ENCODE peak calls at places on chromosomes 11 and 22, in five cellular contexts. M is heart right ventricle, J is tibial nerve, Z is tibial artery, X is colonic mucosa. H is an unnamed sample.

GRCh38 chr22:17264321-17265052 is 45.3 kb upstream of the ADA2 start:
- DNase-seq in M (peak; percentile 57), J (no peak), Z (no peak), X (no peak), H (no peak)

GRCh38 chr11:120512727-120513435 is 1.3 kb downstream of the GRIK4 start:
- DNase-seq in M (no peak), J (no peak), Z (peak; percentile 58), X (no peak), H (no peak)

GRCh38 chr22:47957649-47958048 is 1195.2 kb downstream of the TBC1D22A start:
- DNase-seq in M (no peak), J (no peak), Z (no peak), X (no peak), H (no peak)

GRCh38 chr22:18095101-18095805 is 15.4 kb upstream of the TUBA8 start:
- DNase-seq in M (no peak), J (no peak), Z (no peak), X (no peak), H (no peak)

GRCh38 chr11:97259884-97260283 is 870.1 kb downstream of the JRKL start:
- DNase-seq in M (no peak), J (no peak), Z (no peak), X (no peak), H (no peak)

GRCh38 chr22:48101704-48102103 is 1339.3 kb downstream of the TBC1D22A start:
- DNase-seq in M (no peak), J (no peak), Z (no peak), X (no peak), H (no peak)

GRCh38 chr22:37079668-37080171 is 28.2 kb downstream of the KCTD17 start:
- DNase-seq in M (peak; percentile 16), J (no peak), Z (no peak), X (no peak), H (peak; percentile 70)

GRCh38 chr22:32771761-32772160 is 29.7 kb upstream of the TIMP3 start:
- DNase-seq in M (no peak), J (no peak), Z (no peak), X (no peak), H (no peak)

GRCh38 chr11:16154715-16155396 is 201.5 kb downstream of the SOX6 start:
- DNase-seq in M (no peak), J (no peak), Z (no peak), X (no peak), H (no peak)

GRCh38 chr11:61983419-61983818 is 16.0 kb upstream of the FTH1 start:
- DNase-seq in M (no peak), J (no peak), Z (peak; percentile 4), X (no peak), H (no peak)

GRCh38 chr22:27662359-27663030 is 139.1 kb downstream of the MN1 start:
- DNase-seq in M (peak; percentile 83), J (no peak), Z (peak; percentile 88), X (peak; percentile 46), H (no peak)

GRCh38 chr11:119982517-119983239 is 155.2 kb downstream of the TRIM29 start:
- DNase-seq in M (no peak), J (no peak), Z (no peak), X (no peak), H (no peak)

GRCh38 chr22:22460060-22460459 is 48.5 kb downstream of the ZNF280B start:
- DNase-seq in M (no peak), J (no peak), Z (no peak), X (no peak), H (no peak)

GRCh38 chr11:120744016-120744994 is 232.8 kb downstream of the GRIK4 start:
- DNase-seq in M (no peak), J (no peak), Z (no peak), X (no peak), H (no peak)

GRCh38 chr11:82756765-82757650 is 23.3 kb upstream of the FAM181B start:
- DNase-seq in M (no peak), J (no peak), Z (no peak), X (no peak), H (no peak)

GRCh38 chr11:125313271-125314222 is 149.0 kb downstream of the PKNOX2 start:
- DNase-seq in M (peak; percentile 36), J (no peak), Z (no peak), X (no peak), H (no peak)

GRCh38 chr11:20158597-20159257 is 1.5 kb downstream of the DBX1 start:
- DNase-seq in M (peak; percentile 57), J (no peak), Z (no peak), X (no peak), H (no peak)

GRCh38 chr11:78583889-78584288 is 9.2 kb upstream of the NARS2 start:
- DNase-seq in M (no peak), J (no peak), Z (no peak), X (no peak), H (no peak)

GRCh38 chr22:19596680-19597398 is 72.6 kb upstream of the CLDN5 start:
- DNase-seq in M (no peak), J (no peak), Z (no peak), X (no peak), H (no peak)

GRCh38 chr11:126434950-126435335 is 79.5 kb downstream of the ST3GAL4 start:
- DNase-seq in M (no peak), J (no peak), Z (no peak), X (no peak), H (no peak)

GRCh38 chr11:9748361-9748970 is 84.6 kb downstream of the SWAP70 start:
- DNase-seq in M (peak; percentile 63), J (no peak), Z (peak; percentile 81), X (peak; percentile 55), H (peak; percentile 20)

GRCh38 chr22:31248965-31249940 is 37.2 kb downstream of the LIMK2 start:
- DNase-seq in M (no peak), J (no peak), Z (no peak), X (no peak), H (no peak)

GRCh38 chr11:44992181-44992582 is 41.5 kb upstream of the TP53I11 start:
- DNase-seq in M (no peak), J (no peak), Z (no peak), X (no peak), H (no peak)

GRCh38 chr22:24728790-24729637 is 45.5 kb downstream of the PIWIL3 start:
- DNase-seq in M (peak; percentile 70), J (no peak), Z (no peak), X (no peak), H (no peak)

GRCh38 chr22:23453277-23453676 is 126.8 kb downstream of the IGLL1 start:
- DNase-seq in M (no peak), J (no peak), Z (no peak), X (no peak), H (no peak)

GRCh38 chr11:101445761-101446160 is 138.0 kb downstream of the TRPC6 start:
- DNase-seq in M (no peak), J (no peak), Z (no peak), X (no peak), H (no peak)

GRCh38 chr11:1075341-1075911 is 752 bp downstream of the MUC2 start:
- DNase-seq in M (no peak), J (peak; percentile 8), Z (peak; percentile 35), X (no peak), H (no peak)

GRCh38 chr11:70761906-70762196 is 363.5 kb downstream of the CTTN start:
- DNase-seq in M (no peak), J (no peak), Z (no peak), X (no peak), H (no peak)

GRCh38 chr11:29051935-29052334 is 943.7 kb downstream of the METTL15 start:
- DNase-seq in M (no peak), J (no peak), Z (no peak), X (no peak), H (no peak)

GRCh38 chr11:112225753-112226061 is 521 bp upstream of the PTS start:
- DNase-seq in M (no peak), J (peak; percentile 21), Z (no peak), X (peak; percentile 69), H (no peak)

GRCh38 chr22:30947821-30948454 is 20.6 kb downstream of the MORC2 start:
- DNase-seq in M (peak; percentile 20), J (no peak), Z (no peak), X (no peak), H (no peak)

GRCh38 chr22:50300620-50301257 is 6.7 kb downstream of the PLXNB2 start:
- DNase-seq in M (no peak), J (no peak), Z (no peak), X (no peak), H (no peak)
- H3K27ac ChIP-seq in M (peak overlapping the region; percentile 95), J (peak overlapping the region; percentile 86), Z (peak overlapping the region; percentile 92), X (peak overlapping the region; percentile 61), H (no peak overlapping the region)

GRCh38 chr11:2892215-2893020 is 6.8 kb upstream of the CDKN1C start:
- DNase-seq in M (peak; percentile 83), J (peak; percentile 20), Z (peak; percentile 76), X (peak; percentile 72), H (peak; percentile 71)
- TF ChIP-seq CTCF in M (peak; percentile 93), J (peak; percentile 89), Z (peak; percentile 80), X (peak; percentile 90), H (peak; percentile 86)

DNA sequence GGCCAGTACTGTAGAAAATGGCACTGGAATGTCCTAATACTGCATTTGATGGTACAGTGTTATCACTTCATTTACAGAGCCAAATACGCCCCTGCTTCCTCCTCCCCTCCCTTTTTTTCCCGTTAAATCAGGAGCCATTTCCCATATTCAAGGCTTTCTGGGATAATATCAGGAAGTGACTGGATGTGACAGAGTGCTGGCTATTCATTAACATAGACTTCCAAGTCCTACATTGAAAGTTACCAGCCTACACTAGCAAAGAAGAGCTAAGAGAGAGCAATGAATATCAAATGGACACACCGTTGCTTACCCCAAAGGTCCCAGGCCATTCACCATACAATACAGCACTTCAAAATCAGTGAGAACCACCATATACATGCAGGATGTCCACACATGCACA is 32.2 kb upstream of the ABCC8 start:
- DNase-seq in M (no peak), J (no peak), Z (no peak), X (no peak), H (no peak)
- H3K27me3 ChIP-seq in M (no peaks in the 10 kb centered on the region), J (no peaks in the 10 kb centered on the region), Z (no peaks in the 10 kb centered on the region), X (no peaks in the 10 kb centered on the region), H (no peaks in the 10 kb centered on the region)

GRCh38 chr11:75025561-75025960 is 36.8 kb downstream of the NEU3 start:
- DNase-seq in M (no peak), J (no peak), Z (no peak), X (no peak), H (no peak)
- H3K27ac ChIP-seq in M (no peak overlapping the region), J (no peak overlapping the region), Z (no peak overlapping the region), X (no peak overlapping the region), H (no peak overlapping the region)

GRCh38 chr11:122756417-122756816 is 81.9 kb upstream of the CRTAM start:
- DNase-seq in M (peak; percentile 22), J (peak; percentile 18), Z (no peak), X (no peak), H (peak; percentile 63)

GRCh38 chr11:122755941-122756340 is 82.4 kb upstream of the CRTAM start:
- DNase-seq in M (no peak), J (no peak), Z (no peak), X (no peak), H (no peak)

GRCh38 chr11:122758361-122758760 is 79.9 kb upstream of the CRTAM start:
- DNase-seq in M (no peak), J (no peak), Z (no peak), X (no peak), H (no peak)

GRCh38 chr11:122758974-122759373 is 79.3 kb upstream of the CRTAM start:
- DNase-seq in M (no peak), J (no peak), Z (no peak), X (no peak), H (no peak)

GRCh38 chr11:122757201-122757600 is 81.1 kb upstream of the CRTAM start:
- DNase-seq in M (no peak), J (no peak), Z (no peak), X (no peak), H (no peak)
- TF ChIP-seq CTCF in M (no peak), J (no peak), Z (no peak), X (no peak), H (no peak)

GRCh38 chr11:94401773-94402265 is 600 bp upstream of the GPR83 start:
- DNase-seq in M (no peak), J (no peak), Z (no peak), X (no peak), H (no peak)
- H3K27me3 ChIP-seq in M (peaks cover 35% of the 10 kb centered on the region), J (no peaks in the 10 kb centered on the region), Z (no peaks in the 10 kb centered on the region), X (peaks cover 25% of the 10 kb centered on the region), H (peaks cover 45% of the 10 kb centered on the region)